ENCODE peak calls at places on chromosomes 4 and X, in eight cellular contexts. B is NT2/D1, S is mucosa of descending colon, C is PC-9, X is fibroblast of lung, H is MM.1S, N is GM23248, O is SK-N-SH. I is an unnamed sample.

GRCh38 chrX:134542485-134542884 is 82.5 kb downstream of the HPRT1 start:
- DNase-seq in B (no peak), S (no peak), C (peak; percentile 85), X (peak; percentile 55), H (no peak), N (peak; percentile 52), O (no peak), I (no peak)

GRCh38 chr4:2251795-2252529 is 9.9 kb downstream of the MXD4 start:
- DNase-seq in B (no peak), S (peak; percentile 36), C (no peak), X (no peak), H (no peak), N (no peak), O (peak; percentile 35), I (no peak)

GRCh38 chr4:1009647-1010521 is 1.5 kb upstream of the FGFRL1 start:
- DNase-seq in B (no peak), S (peak; percentile 90), C (peak; percentile 48), X (peak; percentile 23), H (no peak), N (peak; percentile 84), O (peak; percentile 97), I (peak; percentile 74)

GRCh38 chr4:76993787-76994641 is 44.5 kb downstream of the SEPTIN11 start:
- DNase-seq in B (no peak), S (no peak), C (no peak), X (no peak), H (peak; percentile 92), N (no peak), O (no peak), I (peak; percentile 10)

GRCh38 chr4:5971077-5971447 is 47.2 kb downstream of the C4orf50 start:
- DNase-seq in B (no peak), S (no peak), C (no peak), X (no peak), H (no peak), N (no peak), O (peak; percentile 54), I (no peak)

GRCh38 chr4:15882675-15883086 is 55.9 kb downstream of the FGFBP1 start:
- DNase-seq in B (peak; percentile 76), S (no peak), C (peak; percentile 82), X (peak; percentile 72), H (peak; percentile 85), N (peak; percentile 78), O (peak; percentile 57), I (peak; percentile 51)

GRCh38 chr4:152896819-152897218 is 39.3 kb upstream of the FHDC1 start:
- DNase-seq in B (no peak), S (no peak), C (no peak), X (peak; percentile 22), H (no peak), N (peak; percentile 41), O (no peak), I (no peak)

GRCh38 chr4:5895287-5895686 is 2.4 kb upstream of the CRMP1 start:
- DNase-seq in B (no peak), S (no peak), C (no peak), X (no peak), H (no peak), N (no peak), O (no peak), I (no peak)

GRCh38 chr4:63558709-63559108 is 850.5 kb downstream of the TECRL start:
- DNase-seq in B (no peak), S (no peak), C (no peak), X (no peak), H (no peak), N (no peak), O (no peak), I (no peak)

GRCh38 chrX:71603618-71604017 is 14.7 kb downstream of the CXCR3 start:
- DNase-seq in B (no peak), S (no peak), C (no peak), X (no peak), H (no peak), N (peak; percentile 18), O (no peak), I (no peak)

GRCh38 chr4:143773998-143774898 is 73.8 kb upstream of the FREM3 start:
- DNase-seq in B (peak; percentile 23), S (no peak), C (peak; percentile 41), X (peak; percentile 44), H (peak; percentile 82), N (peak; percentile 69), O (peak; percentile 21), I (peak; percentile 36)

GRCh38 chrX:24097741-24098140 is 43.0 kb downstream of the EIF2S3 start:
- DNase-seq in B (no peak), S (no peak), C (no peak), X (peak; percentile 10), H (no peak), N (peak; percentile 73), O (no peak), I (no peak)

GRCh38 chr4:38461342-38461741 is 202.7 kb upstream of the KLF3 start:
- DNase-seq in B (no peak), S (no peak), C (no peak), X (no peak), H (no peak), N (no peak), O (no peak), I (no peak)

GRCh38 chr4:145772347-145772746 is 92.4 kb downstream of the C4orf51 start:
- DNase-seq in B (no peak), S (no peak), C (no peak), X (no peak), H (peak; percentile 39), N (no peak), O (no peak), I (no peak)

GRCh38 chr4:104868942-104869341 is 277.7 kb upstream of the TET2 start:
- DNase-seq in B (no peak), S (no peak), C (no peak), X (no peak), H (no peak), N (no peak), O (no peak), I (no peak)

GRCh38 chr4:96486563-96486962 is 646.7 kb downstream of the PDHA2 start:
- DNase-seq in B (no peak), S (no peak), C (no peak), X (no peak), H (no peak), N (no peak), O (no peak), I (no peak)
- H3K9me3 ChIP-seq in B (peaks cover 12% of the 10 kb centered on the region), S (no peaks in the 10 kb centered on the region), C (no peaks in the 10 kb centered on the region), X (no peaks in the 10 kb centered on the region), H (no peaks in the 10 kb centered on the region), N (peaks cover 4% of the 10 kb centered on the region), O (no peaks in the 10 kb centered on the region), I (no peaks in the 10 kb centered on the region)

GRCh38 chrX:2708016-2708415 is 16.9 kb downstream of the CD99 start:
- DNase-seq in B (no peak), S (no peak), C (no peak), X (no peak), H (no peak), N (peak; percentile 39), O (no peak), I (no peak)

GRCh38 chrX:2705036-2705435 is 13.9 kb downstream of the CD99 start:
- DNase-seq in B (no peak), S (no peak), C (no peak), X (peak; percentile 54), H (no peak), N (peak; percentile 51), O (no peak), I (no peak)

GRCh38 chrX:2708601-2709200 is 17.6 kb downstream of the CD99 start:
- DNase-seq in B (no peak), S (no peak), C (no peak), X (no peak), H (no peak), N (no peak), O (no peak), I (no peak)

GRCh38 chrX:2705461-2705860 is 14.4 kb downstream of the CD99 start:
- DNase-seq in B (no peak), S (no peak), C (no peak), X (no peak), H (no peak), N (peak; percentile 37), O (no peak), I (no peak)

DNA sequence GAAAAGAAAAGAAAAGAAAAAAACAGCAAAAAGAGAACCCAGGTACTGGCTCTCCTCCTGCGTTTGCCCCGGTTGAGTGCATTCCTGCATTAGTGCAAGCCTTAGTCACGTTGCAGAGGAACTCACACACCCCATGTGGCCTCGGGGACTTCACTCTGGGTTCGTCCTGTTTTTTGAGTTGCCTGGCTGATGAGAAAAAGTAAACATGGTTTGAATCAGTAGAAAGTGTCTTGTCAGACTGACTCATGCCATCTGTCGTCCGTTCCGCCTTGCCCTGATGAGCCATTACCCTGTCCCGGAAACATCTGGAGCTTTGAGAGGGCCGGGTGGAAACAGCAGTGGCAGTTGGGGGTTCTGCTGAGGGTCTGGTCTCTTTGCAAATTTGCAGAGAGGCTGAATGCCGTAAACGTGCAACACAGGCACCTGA is 16.3 kb downstream of the CD99 start:
- DNase-seq in B (peak; percentile 61), S (peak; percentile 67), C (peak; percentile 96), X (peak; percentile 81), H (no peak), N (peak; percentile 98), O (peak; percentile 67), I (peak; percentile 57)
- H3K4me1 ChIP-seq in B (peaks cover 10% of the 10 kb centered on the region), S (peaks cover 53% of the 10 kb centered on the region), C (peaks cover 52% of the 10 kb centered on the region), X (peaks cover 39% of the 10 kb centered on the region), H (no peaks in the 10 kb centered on the region), N (peaks cover 67% of the 10 kb centered on the region), O (peaks cover 5% of the 10 kb centered on the region), I (peaks cover 76% of the 10 kb centered on the region)

DNA sequence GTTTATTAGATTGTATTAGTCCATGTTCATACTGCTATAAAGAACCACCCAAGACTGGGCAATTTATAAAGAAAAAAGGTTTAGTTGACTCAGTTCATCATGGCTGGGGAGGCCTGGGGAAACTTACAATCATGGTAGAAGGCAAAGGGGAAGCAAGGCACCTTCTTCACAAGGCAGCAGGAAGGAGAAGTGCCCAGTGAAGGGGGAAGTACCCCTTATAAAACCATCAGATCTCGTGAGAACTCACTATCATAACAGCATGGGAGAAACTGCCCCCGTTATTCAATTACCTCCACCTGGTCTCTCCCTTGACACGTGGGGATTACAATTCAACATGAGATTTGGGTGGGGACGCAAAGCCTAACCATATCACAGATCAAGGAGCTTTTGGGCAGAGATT is 8.1 kb upstream of the HSD17B13 start:
- DNase-seq in B (no peak), S (no peak), C (no peak), X (no peak), H (no peak), N (no peak), O (no peak), I (no peak)
- H3K9me3 ChIP-seq in B (peaks cover 9% of the 10 kb centered on the region), S (peaks cover 9% of the 10 kb centered on the region), C (no peaks in the 10 kb centered on the region), X (no peaks in the 10 kb centered on the region), H (no peaks in the 10 kb centered on the region), N (no peaks in the 10 kb centered on the region), O (peaks cover 6% of the 10 kb centered on the region), I (peaks cover 14% of the 10 kb centered on the region)

DNA sequence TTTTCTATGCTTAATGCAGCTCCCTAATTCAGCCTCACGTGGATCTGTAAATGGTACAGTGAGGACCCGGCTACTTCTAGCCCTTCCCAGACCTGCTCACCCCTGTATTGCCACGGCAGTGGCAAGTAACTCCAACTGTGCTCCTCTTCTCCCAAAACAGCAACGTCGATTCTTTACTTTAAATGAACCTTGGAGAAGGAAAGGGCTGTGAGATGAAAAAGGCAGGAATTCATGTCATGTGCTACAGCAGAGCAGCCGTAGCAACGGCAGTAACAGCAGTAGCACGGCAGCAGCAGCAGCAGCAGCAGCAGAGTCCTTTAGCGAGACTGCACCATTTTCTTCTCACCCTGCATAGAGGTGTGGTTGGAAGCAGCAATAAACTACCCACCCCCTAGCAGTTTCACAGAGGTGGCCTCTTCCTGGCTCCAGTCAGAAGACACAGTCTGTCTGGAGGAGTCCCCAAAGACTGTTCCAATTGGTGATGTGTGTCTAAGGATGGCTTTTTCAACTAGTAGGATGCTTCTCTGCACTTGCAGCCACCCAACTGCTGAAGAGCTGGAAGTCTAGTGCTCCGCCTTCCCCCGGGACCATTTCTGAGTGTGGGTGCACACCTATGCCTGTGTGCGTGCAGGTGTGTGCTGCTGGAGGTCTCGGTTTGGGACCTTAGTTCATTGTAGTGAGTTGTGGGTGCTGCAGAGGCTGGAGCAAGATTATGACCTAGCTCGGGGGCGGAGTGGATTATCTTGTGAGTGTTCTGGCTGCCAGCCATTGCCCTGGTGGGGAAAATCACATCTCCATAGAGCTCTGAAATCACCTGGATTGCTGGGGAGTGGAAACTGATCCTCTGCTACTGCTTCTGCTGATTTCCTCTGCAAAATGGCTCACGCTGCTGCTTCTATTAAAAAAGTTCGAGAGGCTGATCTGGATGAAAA is 67.2 kb downstream of the ANK2 start:
- DNase-seq in B (no peak), S (no peak), C (no peak), X (peak; percentile 21), H (no peak), N (no peak), O (no peak), I (no peak)
- H3K4me1 ChIP-seq in B (no peaks in the 10 kb centered on the region), S (no peaks in the 10 kb centered on the region), C (no peaks in the 10 kb centered on the region), X (no peaks in the 10 kb centered on the region), H (no peaks in the 10 kb centered on the region), N (no peaks in the 10 kb centered on the region), O (peaks cover 5% of the 10 kb centered on the region), I (no peaks in the 10 kb centered on the region)